ENCODE peak calls at places on chromosomes 1 and 21, in four cellular contexts. One of them, this sample, is unnamed.
A peak's percentile ranks its signal among the peaks of the same experiment; 100 is the strongest.

GRCh38 chr1:216175714-216176113 is 247.5 kb downstream of the USH2A start:
- DNase-seq in K562: no peak
- DNase-seq in HepG2: no peak
- DNase-seq in GM12878: no peak
- DNase-seq in this sample: peak; percentile 64

GRCh38 chr21:37489553-37489952 is 123.0 kb downstream of the DYRK1A start:
- DNase-seq in K562: no peak
- DNase-seq in HepG2: no peak
- DNase-seq in GM12878: no peak
- DNase-seq in this sample: no peak

GRCh38 chr1:207336559-207337467 is 15.3 kb downstream of the CD55 start:
- DNase-seq in K562: no peak
- DNase-seq in HepG2: peak; percentile 58
- DNase-seq in GM12878: peak; percentile 91
- DNase-seq in this sample: no peak

GRCh38 chr1:90133133-90133532 is 138.2 kb downstream of the ZNF326 start:
- DNase-seq in K562: peak; percentile 13
- DNase-seq in HepG2: peak; percentile 12
- DNase-seq in GM12878: no peak
- DNase-seq in this sample: peak; percentile 28

GRCh38 chr21:29078884-29079765 is 5.7 kb upstream of the CCT8 start:
- DNase-seq in K562: no peak
- DNase-seq in HepG2: no peak
- DNase-seq in GM12878: peak; percentile 68
- DNase-seq in this sample: no peak

GRCh38 chr1:8989821-8990220 is 36.4 kb downstream of the SLC2A7 start:
- DNase-seq in K562: no peak
- DNase-seq in HepG2: no peak
- DNase-seq in GM12878: no peak
- DNase-seq in this sample: no peak

GRCh38 chr1:112793631-112794565 is 78.8 kb upstream of the PPM1J start:
- DNase-seq in K562: no peak
- DNase-seq in HepG2: no peak
- DNase-seq in GM12878: no peak
- DNase-seq in this sample: peak; percentile 38

GRCh38 chr1:33260435-33260980 is 4.2 kb downstream of the ZNF362 start:
- DNase-seq in K562: no peak
- DNase-seq in HepG2: no peak
- DNase-seq in GM12878: no peak
- DNase-seq in this sample: no peak

GRCh38 chr21:39523398-39523797 is 71.6 kb downstream of the SH3BGR start:
- DNase-seq in K562: no peak
- DNase-seq in HepG2: no peak
- DNase-seq in GM12878: no peak
- DNase-seq in this sample: no peak

GRCh38 chr1:202578565-202578964 is 131.7 kb downstream of the SYT2 start:
- DNase-seq in K562: no peak
- DNase-seq in HepG2: no peak
- DNase-seq in GM12878: no peak
- DNase-seq in this sample: no peak

GRCh38 chr1:201136696-201137392 is 9.9 kb upstream of the ASCL5 start:
- DNase-seq in K562: no peak
- DNase-seq in HepG2: no peak
- DNase-seq in GM12878: no peak
- DNase-seq in this sample: no peak

GRCh38 chr1:46539968-46540367 is 11.5 kb downstream of the KNCN start:
- DNase-seq in K562: no peak
- DNase-seq in HepG2: no peak
- DNase-seq in GM12878: no peak
- DNase-seq in this sample: no peak

GRCh38 chr21:37186983-37187382 is 80.2 kb downstream of the VPS26C start:
- DNase-seq in K562: no peak
- DNase-seq in HepG2: no peak
- DNase-seq in GM12878: no peak
- DNase-seq in this sample: no peak

GRCh38 chr1:93042134-93042821 is 36.8 kb upstream of the MTF2 start:
- DNase-seq in K562: no peak
- DNase-seq in HepG2: peak; percentile 70
- DNase-seq in GM12878: peak; percentile 55
- DNase-seq in this sample: no peak

GRCh38 chr1:113683384-113684152 is 75.7 kb downstream of the PHTF1 start:
- DNase-seq in K562: no peak
- DNase-seq in HepG2: no peak
- DNase-seq in GM12878: no peak
- DNase-seq in this sample: no peak

GRCh38 chr1:169368406-169368769 is 393 bp downstream of the BLZF1 start:
- DNase-seq in K562: peak; percentile 41
- DNase-seq in HepG2: peak; percentile 2
- DNase-seq in GM12878: peak; percentile 4
- DNase-seq in this sample: no peak

GRCh38 chr1:101187287-101187686 is 49.5 kb upstream of the S1PR1 start:
- DNase-seq in K562: no peak
- DNase-seq in HepG2: no peak
- DNase-seq in GM12878: no peak
- DNase-seq in this sample: no peak

GRCh38 chr21:35971824-35972223 is 88.5 kb downstream of the SETD4 start:
- DNase-seq in K562: no peak
- DNase-seq in HepG2: no peak
- DNase-seq in GM12878: no peak
- DNase-seq in this sample: no peak

GRCh38 chr21:44578371-44579055 is 1.9 kb downstream of the KRTAP10-5 start:
- DNase-seq in K562: no peak
- DNase-seq in HepG2: no peak
- DNase-seq in GM12878: no peak
- DNase-seq in this sample: no peak

GRCh38 chr1:112698366-112699310 is 8.3 kb downstream of the RHOC start:
- DNase-seq in K562: peak; percentile 75
- DNase-seq in HepG2: peak; percentile 90
- DNase-seq in GM12878: no peak
- DNase-seq in this sample: no peak

GRCh38 chr1:3192825-3193224 is 123.8 kb downstream of the PRDM16 start:
- DNase-seq in K562: no peak
- DNase-seq in HepG2: peak; percentile 7
- DNase-seq in GM12878: no peak
- DNase-seq in this sample: no peak

GRCh38 chr1:94723899-94724298 is 96.3 kb upstream of the SLC44A3 start:
- DNase-seq in K562: no peak
- DNase-seq in HepG2: no peak
- DNase-seq in GM12878: no peak
- DNase-seq in this sample: no peak

GRCh38 chr1:25668931-25669573 is 52.5 kb downstream of the MAN1C1 start:
- DNase-seq in K562: no peak
- DNase-seq in HepG2: no peak
- DNase-seq in GM12878: no peak
- DNase-seq in this sample: no peak
- TF ChIP-seq NR2C2 in K562: no peak
- TF ChIP-seq NR2C2 in HepG2: no peak
- TF ChIP-seq NR2C2 in GM12878: no peak
- TF ChIP-seq NR2C2 in this sample: no peak

GRCh38 chr1:212651521-212651920 is 43.0 kb downstream of the ATF3 start:
- DNase-seq in K562: no peak
- DNase-seq in HepG2: no peak
- DNase-seq in GM12878: no peak
- DNase-seq in this sample: no peak
- TF ChIP-seq NR2C2 in K562: no peak
- TF ChIP-seq NR2C2 in HepG2: no peak
- TF ChIP-seq NR2C2 in GM12878: no peak
- TF ChIP-seq NR2C2 in this sample: no peak

GRCh38 chr1:10530281-10530740 is 55.6 kb downstream of the PEX14 start:
- DNase-seq in K562: peak; percentile 40
- DNase-seq in HepG2: no peak
- DNase-seq in GM12878: no peak
- DNase-seq in this sample: peak; percentile 87
- TF ChIP-seq NR2C2 in K562: no peak
- TF ChIP-seq NR2C2 in HepG2: no peak
- TF ChIP-seq NR2C2 in GM12878: no peak
- TF ChIP-seq NR2C2 in this sample: no peak

GRCh38 chr21:46538851-46539666 is 65.8 kb downstream of the S100B start:
- DNase-seq in K562: no peak
- DNase-seq in HepG2: no peak
- DNase-seq in GM12878: no peak
- DNase-seq in this sample: no peak
- TF ChIP-seq NR2C2 in K562: no peak
- TF ChIP-seq NR2C2 in HepG2: no peak
- TF ChIP-seq NR2C2 in GM12878: no peak
- TF ChIP-seq NR2C2 in this sample: no peak

DNA sequence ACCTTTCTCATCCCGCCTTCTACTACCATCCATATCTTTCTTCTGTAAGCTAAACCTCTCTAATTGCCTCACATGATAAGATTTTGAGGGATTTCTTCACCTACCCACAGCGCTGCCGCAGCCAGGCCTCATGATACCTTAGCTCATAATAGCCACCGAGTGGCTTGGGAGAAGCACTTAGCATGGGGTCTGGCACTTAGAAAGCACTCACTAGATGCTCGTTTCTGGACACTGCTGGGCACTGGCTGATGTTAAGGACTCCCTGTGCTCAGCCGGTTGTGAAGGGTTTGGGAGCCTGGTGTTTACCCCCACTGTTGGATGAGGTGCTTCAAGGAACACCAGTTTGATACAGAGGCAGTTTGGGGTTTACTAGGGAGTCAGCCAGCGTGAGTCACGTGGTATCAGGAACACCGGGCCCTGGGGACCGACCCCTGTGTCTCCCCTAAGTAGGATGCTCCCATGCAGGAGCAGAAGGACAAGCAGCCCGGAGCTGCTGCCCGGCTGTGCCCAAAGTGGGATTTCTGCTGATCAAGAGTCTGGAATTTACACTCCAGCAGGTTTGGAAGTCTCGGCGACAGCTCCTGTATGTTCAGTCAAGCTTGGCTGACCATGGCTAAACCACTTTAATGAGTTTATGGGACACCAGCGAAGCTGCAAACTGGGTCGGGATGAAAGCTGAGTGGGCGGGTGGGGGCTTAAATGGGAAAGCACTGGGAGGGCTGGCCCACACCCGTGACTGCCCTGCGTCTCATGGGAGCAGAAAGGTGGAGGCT is 63.3 kb downstream of the GALNT2 start:
- DNase-seq in K562: no peak
- DNase-seq in HepG2: no peak
- DNase-seq in GM12878: no peak
- DNase-seq in this sample: no peak
- TF ChIP-seq NR2C2 in K562: no peak
- TF ChIP-seq NR2C2 in HepG2: no peak
- TF ChIP-seq NR2C2 in GM12878: no peak
- TF ChIP-seq NR2C2 in this sample: no peak

GRCh38 chr1:25519624-25520023 is 23.8 kb upstream of the LDLRAP1 start:
- DNase-seq in K562: no peak
- DNase-seq in HepG2: no peak
- DNase-seq in GM12878: no peak
- DNase-seq in this sample: no peak
- TF ChIP-seq NR2C2 in K562: no peak
- TF ChIP-seq NR2C2 in HepG2: no peak
- TF ChIP-seq NR2C2 in GM12878: no peak
- TF ChIP-seq NR2C2 in this sample: no peak

GRCh38 chr1:5904551-5904950 is 87.7 kb downstream of the NPHP4 start:
- DNase-seq in K562: no peak
- DNase-seq in HepG2: no peak
- DNase-seq in GM12878: no peak
- DNase-seq in this sample: no peak
- TF ChIP-seq NR2C2 in K562: no peak
- TF ChIP-seq NR2C2 in HepG2: no peak
- TF ChIP-seq NR2C2 in GM12878: no peak
- TF ChIP-seq NR2C2 in this sample: no peak

This sample was measured in WTC11.